ENCODE peak calls at places on chromosomes 4 and X, in five cellular contexts. I is right lobe of liver, L is breast epithelium, T is testis, S is tibial nerve. J is an unnamed sample.

GRCh38 chr4:185128272-185129119 is 14.6 kb upstream of the SLC25A4 start:
- DNase-seq in L (no peak), I (no peak), T (peak), S (no peak), J (no peak)

GRCh38 chrX:55908685-55909212 is 191.2 kb downstream of the RRAGB start:
- DNase-seq in S (no peak), L (no peak), I (no peak), T (peak), J (no peak)

GRCh38 chr4:5710962-5711478 is at the start of gene EVC:
- DNase-seq in L (peak), T (peak), S (peak), I (peak), J (peak)

GRCh38 chrX:109826954-109827708 is 94.1 kb upstream of the ACSL4 start:
- DNase-seq in I (no peak), T (no peak), S (no peak), L (no peak), J (no peak)

GRCh38 chr4:8558080-8558960 is 21.9 kb upstream of the GPR78 start:
- DNase-seq in T (no peak), S (no peak), I (no peak), L (no peak), J (peak)

GRCh38 chr4:118743867-118744266 is 58.7 kb downstream of the METTL14 start:
- DNase-seq in I (no peak), L (no peak), S (no peak), T (no peak), J (no peak)

GRCh38 chrX:131217878-131218486 is 71.1 kb downstream of the IGSF1 start:
- DNase-seq in L (no peak), T (no peak), I (no peak), S (no peak), J (no peak)

GRCh38 chrX:130173190-130173895 is 1.6 kb downstream of the RAB33A start:
- DNase-seq in S (peak), L (no peak), I (no peak), T (peak), J (peak)

GRCh38 chr4:180057891-180058643 is 2185.1 kb upstream of the TENM3 start:
- DNase-seq in L (no peak), S (no peak), T (peak), I (peak), J (peak)

GRCh38 chr4:30553151-30553550 is 167.0 kb upstream of the PCDH7 start:
- DNase-seq in T (no peak), S (no peak), I (no peak), L (no peak), J (no peak)

GRCh38 chr4:100086766-100087431 is 103.4 kb downstream of the DDIT4L start:
- DNase-seq in T (no peak), I (no peak), L (no peak), S (no peak), J (no peak)

GRCh38 chrX:109155161-109155560 is 326.7 kb downstream of the GUCY2F start:
- DNase-seq in L (no peak), S (no peak), I (no peak), T (no peak), J (no peak)

GRCh38 chr4:1684756-1685603 is 867 bp upstream of the FAM53A start:
- DNase-seq in T (no peak), L (no peak), S (no peak), I (no peak), J (no peak)

GRCh38 chr4:10077492-10078335 is 38.9 kb downstream of the WDR1 start:
- DNase-seq in L (peak), S (no peak), I (peak), T (no peak), J (no peak)

GRCh38 chrX:52261463-52262194 is 76.9 kb downstream of the MAGED4 start:
- DNase-seq in L (peak), T (peak), S (peak), I (peak), J (peak)
- TF ChIP-seq POLR2A in L (no peak), T (no peak), S (peak), I (peak), J (peak)

GRCh38 chrX:77422886-77423648 is 24.1 kb upstream of the FGF16 start:
- DNase-seq in L (no peak), T (no peak), S (no peak), I (no peak), J (no peak)
- TF ChIP-seq POLR2A in L (no peak), T (no peak), S (no peak), I (no peak), J (no peak)

GRCh38 chr4:40630335-40631021 is 814 bp upstream of the RBM47 start:
- DNase-seq in I (peak), T (peak), L (peak), S (peak), J (no peak)
- TF ChIP-seq POLR2A in I (peak), T (no peak), L (no peak), S (no peak), J (no peak)

DNA sequence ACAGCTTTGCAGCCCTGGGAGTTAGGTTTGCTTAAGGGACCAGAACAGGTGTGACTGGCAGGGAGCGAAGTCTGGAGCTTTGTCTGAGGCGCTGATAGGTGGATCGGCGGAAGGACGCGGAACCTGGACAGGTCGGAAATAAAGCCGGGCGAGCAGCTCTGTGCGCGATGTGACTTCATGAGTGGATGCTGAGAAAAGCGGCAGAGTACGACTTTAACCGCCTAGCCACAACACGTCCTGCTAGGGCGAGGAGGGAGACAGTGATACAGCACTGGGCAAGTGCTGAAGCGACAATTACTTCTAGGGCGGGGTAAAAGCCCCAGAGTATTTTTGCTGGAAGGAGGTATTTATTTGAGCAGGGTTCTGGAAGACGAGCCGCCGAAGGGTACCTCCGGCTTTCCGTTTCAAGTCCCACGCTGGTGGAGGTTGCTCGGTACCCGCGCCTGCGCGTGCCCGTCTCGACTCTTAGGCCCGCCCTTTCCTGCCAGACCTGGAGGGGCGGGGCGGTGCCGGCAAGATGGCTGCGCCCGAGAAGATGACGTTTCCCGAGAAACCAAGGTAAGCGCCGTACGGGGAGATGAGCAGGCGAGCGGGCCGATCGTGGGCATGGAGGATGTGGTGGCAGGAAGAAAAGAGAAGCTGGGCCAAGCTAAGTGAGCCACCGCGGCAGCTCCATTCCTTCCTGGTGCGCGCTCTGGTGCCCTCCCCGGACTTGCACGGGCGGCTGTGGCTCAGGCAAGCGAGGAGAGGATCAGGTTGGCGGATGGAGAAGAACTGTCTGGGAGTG is at the start of gene ZRSR2:
- DNase-seq in S (peak), L (peak), I (peak), T (peak), J (peak)
- TF ChIP-seq POLR2A in S (peak), L (peak), I (peak), T (no peak), J (peak)

GRCh38 chr4:131061734-131062133 is 1965.8 kb downstream of the C4orf33 start:
- DNase-seq in S (no peak), L (no peak), T (no peak), I (no peak), J (no peak)
- TF ChIP-seq POLR2A in S (no peak), L (no peak), T (no peak), I (no peak), J (no peak)

GRCh38 chrX:21656587-21657317 is 1.4 kb downstream of the KLHL34 start:
- DNase-seq in I (no peak), T (no peak), S (no peak), L (no peak), J (no peak)

GRCh38 chrX:21658152-21658737 is at the start of gene KLHL34:
- DNase-seq in I (peak), L (no peak), T (no peak), S (no peak), J (no peak)

GRCh38 chrX:21659320-21659719 is 1.2 kb upstream of the KLHL34 start:
- DNase-seq in S (no peak), T (no peak), I (no peak), L (no peak), J (no peak)

GRCh38 chrX:21657318-21658151 is 595 bp downstream of the KLHL34 start:
- DNase-seq in L (no peak), I (no peak), S (no peak), T (no peak), J (no peak)

GRCh38 chrX:21658746-21659145 is 616 bp upstream of the KLHL34 start:
- DNase-seq in T (no peak), L (no peak), I (peak), S (no peak), J (no peak)
- TF ChIP-seq POLR2A in T (no peak), L (no peak), I (no peak), S (no peak), J (no peak)

J was measured in H54.